ENCODE peak calls at places on chromosome 20, in eight cellular contexts. A is Jurkat, Clone E6-1; R is AG10803; W is transverse colon; N is lower lobe of right lung; Z is heart right ventricle; G is RWPE2; T is iPS DF 6.9. Y is an unnamed sample.

GRCh38 chr20:24504331-24505285 is 35.2 kb downstream of the SYNDIG1 start:
- DNase-seq in A (no peak), R (no peak), W (no peak), N (no peak), Z (no peak), G (no peak), T (no peak), Y (no peak)

GRCh38 chr20:17742426-17743130 is 42.8 kb downstream of the BANF2 start:
- DNase-seq in A (no peak), R (no peak), W (no peak), N (no peak), Z (no peak), G (no peak), T (no peak), Y (no peak)

GRCh38 chr20:2303693-2304092 is 7.9 kb downstream of the TGM3 start:
- DNase-seq in A (no peak), R (no peak), W (no peak), N (no peak), Z (no peak), G (no peak), T (no peak), Y (no peak)

GRCh38 chr20:41178904-41179432 is 41.6 kb downstream of the PLCG1 start:
- DNase-seq in A (no peak), R (no peak), W (peak), N (peak), Z (no peak), G (peak), T (no peak), Y (no peak)

GRCh38 chr20:38725959-38726848 is 1.9 kb downstream of the SLC32A1 start:
- DNase-seq in A (no peak), R (peak), W (peak), N (no peak), Z (no peak), G (no peak), T (no peak), Y (peak)

GRCh38 chr20:57920971-57921370 is 211.2 kb upstream of the PMEPA1 start:
- DNase-seq in A (no peak), R (no peak), W (no peak), N (no peak), Z (no peak), G (no peak), T (no peak), Y (no peak)

GRCh38 chr20:51457281-51457932 is 85.1 kb downstream of the NFATC2 start:
- DNase-seq in A (no peak), R (peak), W (no peak), N (no peak), Z (peak), G (peak), T (no peak), Y (no peak)

GRCh38 chr20:37233471-37234253 is 28.0 kb downstream of the GHRH start:
- DNase-seq in A (no peak), R (no peak), W (no peak), N (no peak), Z (no peak), G (peak), T (no peak), Y (no peak)

GRCh38 chr20:56685879-56686278 is 56.8 kb downstream of the TFAP2C start:
- DNase-seq in A (no peak), R (no peak), W (no peak), N (no peak), Z (no peak), G (peak), T (no peak), Y (no peak)

GRCh38 chr20:32314768-32315167 is 37.3 kb downstream of the KIF3B start:
- DNase-seq in A (no peak), R (no peak), W (no peak), N (no peak), Z (no peak), G (peak), T (no peak), Y (no peak)

GRCh38 chr20:5510446-5510845 is 193.7 kb upstream of the PROKR2 start:
- DNase-seq in A (no peak), R (no peak), W (no peak), N (no peak), Z (no peak), G (no peak), T (no peak), Y (no peak)

GRCh38 chr20:62739581-62740285 is 31.1 kb downstream of the NTSR1 start:
- DNase-seq in A (no peak), R (peak), W (peak), N (peak), Z (peak), G (peak), T (no peak), Y (peak)

GRCh38 chr20:2236266-2236665 is 59.5 kb upstream of the TGM3 start:
- DNase-seq in A (no peak), R (no peak), W (no peak), N (no peak), Z (no peak), G (no peak), T (no peak), Y (no peak)

GRCh38 chr20:38920411-38920810 is 5.8 kb upstream of the FAM83D start:
- DNase-seq in A (no peak), R (no peak), W (no peak), N (no peak), Z (no peak), G (no peak), T (no peak), Y (no peak)

GRCh38 chr20:17749979-17750721 is 50.4 kb downstream of the BANF2 start:
- DNase-seq in A (no peak), R (no peak), W (peak), N (peak), Z (peak), G (no peak), T (no peak), Y (no peak)

GRCh38 chr20:21147593-21147992 is 21.7 kb downstream of the KIZ start:
- DNase-seq in A (no peak), R (peak), W (no peak), N (no peak), Z (no peak), G (no peak), T (no peak), Y (no peak)

GRCh38 chr20:41149679-41150131 is 12.4 kb downstream of the PLCG1 start:
- DNase-seq in A (no peak), R (peak), W (peak), N (peak), Z (no peak), G (no peak), T (no peak), Y (peak)

GRCh38 chr20:36098364-36098763 is 56.2 kb upstream of the EPB41L1 start:
- DNase-seq in A (peak), R (peak), W (peak), N (no peak), Z (no peak), G (no peak), T (no peak), Y (no peak)

GRCh38 chr20:23652926-23653325 is 15.2 kb upstream of the CST3 start:
- DNase-seq in A (no peak), R (no peak), W (no peak), N (no peak), Z (no peak), G (no peak), T (no peak), Y (no peak)

GRCh38 chr20:42444799-42445198 is 744.9 kb downstream of the PTPRT start:
- DNase-seq in A (no peak), R (no peak), W (no peak), N (no peak), Z (no peak), G (no peak), T (no peak), Y (no peak)

GRCh38 chr20:15146948-15147347 is 809.5 kb upstream of the FLRT3 start:
- DNase-seq in A (no peak), R (no peak), W (no peak), N (no peak), Z (no peak), G (no peak), T (no peak), Y (no peak)

GRCh38 chr20:43778375-43778774 is 51.6 kb upstream of the GTSF1L start:
- DNase-seq in A (no peak), R (no peak), W (no peak), N (no peak), Z (no peak), G (no peak), T (no peak), Y (no peak)

GRCh38 chr20:15039088-15039762 is 701.8 kb upstream of the FLRT3 start:
- DNase-seq in A (peak), R (no peak), W (no peak), N (no peak), Z (no peak), G (no peak), T (no peak), Y (no peak)

GRCh38 chr20:57622579-57623381 is 2.6 kb upstream of the ZBP1 start:
- DNase-seq in A (peak), R (peak), W (peak), N (peak), Z (peak), G (peak), T (peak), Y (peak)

GRCh38 chr20:38043512-38044300 is 10.2 kb downstream of the RPRD1B start:
- DNase-seq in A (no peak), R (peak), W (no peak), N (no peak), Z (no peak), G (peak), T (no peak), Y (no peak)

GRCh38 chr20:63626424-63627128 is at the start of gene GMEB2:
- DNase-seq in A (peak), R (peak), W (peak), N (peak), Z (peak), G (peak), T (no peak), Y (no peak)

GRCh38 chr20:47349365-47350180 is 6.9 kb downstream of the ZMYND8 start:
- DNase-seq in A (no peak), R (peak), W (no peak), N (no peak), Z (no peak), G (no peak), T (no peak), Y (no peak)
- H3K4me3 ChIP-seq in A (no peak), R (no peak), W (no peak), N (no peak), Z (no peak), G (no peak), T (no peak), Y (no peak)

DNA sequence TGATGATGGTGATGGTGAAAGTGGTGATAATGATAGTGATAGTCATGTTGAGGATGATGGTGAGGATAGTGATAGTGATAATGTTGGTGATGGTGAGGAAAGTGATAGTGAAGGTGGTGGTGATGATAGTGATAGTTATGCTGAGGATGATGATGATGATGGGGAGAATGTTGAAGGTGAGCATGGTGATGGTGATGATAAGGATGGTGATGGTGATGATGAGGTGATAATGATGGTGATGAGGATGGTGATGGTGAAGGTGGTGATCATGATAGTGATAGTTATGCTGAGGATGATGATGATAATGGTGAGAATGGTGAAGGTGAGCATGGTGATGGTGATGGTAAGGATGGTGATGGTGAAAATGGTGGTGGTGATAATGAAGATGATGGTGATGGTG is 64.9 kb upstream of the ZNF337 start:
- DNase-seq in A (no peak), R (no peak), W (no peak), N (no peak), Z (no peak), G (no peak), T (no peak), Y (no peak)
- H3K4me3 ChIP-seq in A (no peak), R (no peak), W (no peak), N (no peak), Z (no peak), G (no peak), T (no peak), Y (no peak)

DNA sequence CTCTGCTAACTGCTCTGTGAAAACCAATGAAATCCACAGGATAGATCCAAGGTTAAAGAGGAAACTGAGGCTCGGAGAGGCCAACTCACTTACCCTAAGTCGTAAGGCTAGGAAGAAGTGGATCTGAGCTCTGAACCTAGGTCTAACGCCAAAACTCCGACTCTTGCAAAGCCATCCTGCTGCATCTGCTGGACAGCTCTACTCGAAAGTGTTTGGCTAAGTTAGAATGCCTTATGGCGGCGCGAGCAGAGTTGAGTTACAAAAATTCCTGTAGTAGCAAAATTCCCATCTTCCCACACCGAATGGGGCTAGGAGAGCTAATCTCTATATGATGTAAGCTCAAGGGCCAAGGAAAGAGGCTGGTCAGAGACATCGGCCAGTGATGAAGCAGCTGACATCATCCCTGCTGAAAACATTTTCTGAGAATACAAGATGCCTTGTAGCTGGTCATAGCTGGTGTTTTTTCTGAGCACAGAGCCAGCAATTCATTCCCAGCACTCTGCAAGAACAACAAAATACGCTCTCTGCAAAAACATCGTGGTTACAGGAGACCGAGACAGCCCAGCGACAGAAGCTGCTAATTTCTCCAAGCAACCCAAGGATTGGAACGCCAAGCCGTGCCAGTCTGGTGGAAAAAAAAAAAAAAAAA is 1.8 kb downstream of the SPATA2 start:
- DNase-seq in A (no peak), R (no peak), W (no peak), N (no peak), Z (no peak), G (no peak), T (no peak), Y (no peak)
- H3K4me3 ChIP-seq in A (no peak), R (no peak), W (no peak), N (peak), Z (no peak), G (no peak), T (no peak), Y (no peak)

GRCh38 chr20:536426-537012 is 7.1 kb downstream of the CSNK2A1 start:
- DNase-seq in A (no peak), R (no peak), W (no peak), N (no peak), Z (no peak), G (no peak), T (no peak), Y (no peak)

GRCh38 chr20:537983-538382 is 5.6 kb downstream of the CSNK2A1 start:
- DNase-seq in A (no peak), R (no peak), W (no peak), N (no peak), Z (no peak), G (no peak), T (no peak), Y (no peak)

GRCh38 chr20:532530-532929 is 11.1 kb downstream of the CSNK2A1 start:
- DNase-seq in A (no peak), R (no peak), W (no peak), N (no peak), Z (no peak), G (no peak), T (no peak), Y (no peak)

GRCh38 chr20:539236-539635 is 4.4 kb downstream of the CSNK2A1 start:
- DNase-seq in A (no peak), R (no peak), W (no peak), N (no peak), Z (no peak), G (no peak), T (no peak), Y (no peak)

GRCh38 chr20:535958-536357 is 7.6 kb downstream of the CSNK2A1 start:
- DNase-seq in A (no peak), R (no peak), W (peak), N (no peak), Z (no peak), G (no peak), T (no peak), Y (no peak)
- H3K4me3 ChIP-seq in A (no peak), R (no peak), W (no peak), N (no peak), Z (no peak), G (no peak), T (no peak), Y (no peak)

Y was measured in CD4-positive, alpha-beta memory T cell.